ENCODE peak calls at places on chromosomes 11 and 22, in nine cellular contexts. H is K562, C is hepatocyte, A is PC-3, B is A549, F is Peyer's patch, W is cardiac muscle cell, Q is heart right ventricle, P is left lung. J is an unnamed sample.
A peak's percentile ranks its signal among the peaks of the same experiment; 100 is the strongest.

GRCh38 chr11:40241524-40242037 is 1217.9 kb downstream of the LRRC4C start:
- DNase-seq in H (no peak), C (peak; percentile 15), A (no peak), B (no peak), F (no peak), W (peak; percentile 0), Q (peak; percentile 3), P (no peak), J (no peak)

GRCh38 chr11:72773291-72773690 is 20.6 kb downstream of the STARD10 start:
- DNase-seq in H (peak; percentile 54), C (peak; percentile 82), A (peak; percentile 44), B (no peak), F (no peak), W (peak; percentile 86), Q (peak; percentile 48), P (no peak), J (no peak)

GRCh38 chr11:42631223-42631843 is 680.5 kb upstream of the API5 start:
- DNase-seq in H (no peak), C (peak; percentile 56), A (peak; percentile 65), B (no peak), F (no peak), W (peak; percentile 34), Q (no peak), P (no peak), J (no peak)

GRCh38 chr11:20000393-20001134 is 159.7 kb downstream of the DBX1 start:
- DNase-seq in H (no peak), C (peak; percentile 61), A (no peak), B (no peak), F (no peak), W (no peak), Q (peak; percentile 29), P (peak; percentile 51), J (no peak)

GRCh38 chr22:18033204-18033998 is 9.0 kb upstream of the MICAL3 start:
- DNase-seq in H (no peak), C (no peak), A (peak; percentile 17), B (no peak), F (no peak), W (peak; percentile 46), Q (no peak), P (no peak), J (no peak)

GRCh38 chr11:28343304-28344233 is 235.4 kb downstream of the METTL15 start:
- DNase-seq in H (peak; percentile 80), C (peak; percentile 15), A (peak; percentile 77), B (peak; percentile 24), F (no peak), W (peak; percentile 82), Q (no peak), P (peak; percentile 34), J (no peak)

GRCh38 chr11:57658023-57658361 is 430 bp downstream of the CLP1 start:
- DNase-seq in H (no peak), C (no peak), A (no peak), B (no peak), F (no peak), W (no peak), Q (no peak), P (no peak), J (no peak)

GRCh38 chr11:61639816-61640443 is 40.3 kb upstream of the DAGLA start:
- DNase-seq in H (peak; percentile 74), C (no peak), A (peak; percentile 72), B (no peak), F (no peak), W (peak; percentile 45), Q (no peak), P (no peak), J (no peak)

GRCh38 chr11:129323896-129324522 is 51.6 kb upstream of the BARX2 start:
- DNase-seq in H (no peak), C (peak; percentile 58), A (no peak), B (peak; percentile 14), F (no peak), W (peak; percentile 74), Q (peak; percentile 32), P (peak; percentile 65), J (no peak)

GRCh38 chr11:103450241-103450640 is 341.0 kb downstream of the DYNC2H1 start:
- DNase-seq in H (no peak), C (no peak), A (no peak), B (no peak), F (no peak), W (no peak), Q (no peak), P (no peak), J (no peak)

GRCh38 chr11:124946735-124947141 is 7.3 kb upstream of the CCDC15 start:
- DNase-seq in H (no peak), C (no peak), A (peak; percentile 24), B (no peak), F (no peak), W (no peak), Q (no peak), P (no peak), J (no peak)

GRCh38 chr22:32538516-32538915 is 63.9 kb downstream of the FBXO7 start:
- DNase-seq in H (no peak), C (no peak), A (no peak), B (no peak), F (no peak), W (no peak), Q (no peak), P (no peak), J (no peak)

GRCh38 chr22:39396156-39396796 is 3.3 kb upstream of the TAB1 start:
- DNase-seq in H (peak; percentile 39), C (no peak), A (no peak), B (no peak), F (no peak), W (peak; percentile 25), Q (no peak), P (no peak), J (no peak)

GRCh38 chr11:46293616-46294015 is 16.2 kb downstream of the CREB3L1 start:
- DNase-seq in H (peak; percentile 28), C (peak; percentile 34), A (peak; percentile 47), B (no peak), F (no peak), W (peak; percentile 80), Q (no peak), P (no peak), J (no peak)

GRCh38 chr11:109972939-109973338 is 120.3 kb upstream of the ZC3H12C start:
- DNase-seq in H (no peak), C (no peak), A (no peak), B (no peak), F (no peak), W (no peak), Q (no peak), P (no peak), J (no peak)

GRCh38 chr22:29040385-29041275 is 21.0 kb downstream of the C22orf31 start:
- DNase-seq in H (peak; percentile 77), C (peak; percentile 88), A (peak; percentile 64), B (no peak), F (no peak), W (peak; percentile 95), Q (peak; percentile 73), P (peak; percentile 55), J (no peak)

GRCh38 chr11:115918579-115918978 is 414.4 kb upstream of the CADM1 start:
- DNase-seq in H (no peak), C (no peak), A (no peak), B (no peak), F (no peak), W (no peak), Q (no peak), P (no peak), J (no peak)

GRCh38 chr11:27395556-27396258 is 32.7 kb upstream of the CCDC34 start:
- DNase-seq in H (no peak), C (peak; percentile 81), A (peak; percentile 65), B (peak; percentile 40), F (no peak), W (peak; percentile 55), Q (no peak), P (no peak), J (no peak)

GRCh38 chr11:38835986-38836385 is 2237.9 kb upstream of the RAG2 start:
- DNase-seq in H (no peak), C (no peak), A (no peak), B (no peak), F (no peak), W (no peak), Q (no peak), P (no peak), J (no peak)

GRCh38 chr11:104564921-104565580 is 333.2 kb downstream of the CASP12 start:
- DNase-seq in H (no peak), C (no peak), A (no peak), B (no peak), F (no peak), W (no peak), Q (no peak), P (peak; percentile 31), J (peak; percentile 54)
- TF ChIP-seq CTCF in H (no peak), C (no peak), A (no peak), B (no peak), F (no peak), W (no peak), Q (no peak), P (no peak), J (no peak)

GRCh38 chr11:75160328-75160757 is 9.4 kb downstream of the SLCO2B1 start:
- DNase-seq in H (no peak), C (no peak), A (no peak), B (no peak), F (no peak), W (no peak), Q (peak; percentile 50), P (no peak), J (no peak)
- H3K27ac ChIP-seq in H (no peak overlapping the region), C (peak overlapping the region; percentile 98), A (no peak overlapping the region), B (peak overlapping the region; percentile 1), F (peak overlapping the region; percentile 86), W (no peak overlapping the region), Q (peak overlapping the region; percentile 77), P (peak overlapping the region; percentile 70), J (peak overlapping the region; percentile 73)

GRCh38 chr22:20206709-20207215 is 55.9 kb upstream of the CCDC188 start:
- DNase-seq in H (peak; percentile 90), C (peak; percentile 45), A (no peak), B (no peak), F (peak; percentile 76), W (peak; percentile 27), Q (no peak), P (peak; percentile 66), J (peak; percentile 83)

GRCh38 chr22:20205464-20205963 is 54.7 kb upstream of the CCDC188 start:
- DNase-seq in H (no peak), C (no peak), A (no peak), B (no peak), F (no peak), W (no peak), Q (no peak), P (no peak), J (no peak)

GRCh38 chr22:20207277-20208025 is 56.6 kb upstream of the CCDC188 start:
- DNase-seq in H (no peak), C (no peak), A (no peak), B (no peak), F (no peak), W (no peak), Q (no peak), P (no peak), J (no peak)

GRCh38 chr22:20204821-20205220 is 54.0 kb upstream of the CCDC188 start:
- DNase-seq in H (no peak), C (peak; percentile 34), A (no peak), B (no peak), F (no peak), W (no peak), Q (no peak), P (no peak), J (no peak)

GRCh38 chr22:20205964-20206708 is 55.3 kb upstream of the CCDC188 start:
- DNase-seq in H (peak; percentile 99), C (peak; percentile 77), A (peak; percentile 48), B (peak; percentile 59), F (peak; percentile 79), W (peak; percentile 86), Q (peak; percentile 81), P (peak; percentile 74), J (peak; percentile 85)
- H3K4me1 ChIP-seq in H (peaks cover 83% of the 10 kb centered on the region), C (peaks cover 53% of the 10 kb centered on the region), A (peaks cover 14% of the 10 kb centered on the region), B (peaks cover 27% of the 10 kb centered on the region), F (peaks cover 6% of the 10 kb centered on the region), W (peaks cover 45% of the 10 kb centered on the region), Q (peaks cover 52% of the 10 kb centered on the region), P (peaks cover 40% of the 10 kb centered on the region), J (peaks cover 41% of the 10 kb centered on the region)

GRCh38 chr11:14306481-14306880 is 52.5 kb downstream of the RRAS2 start:
- DNase-seq in H (no peak), C (no peak), A (peak; percentile 30), B (no peak), F (no peak), W (no peak), Q (no peak), P (no peak), J (no peak)
- TF ChIP-seq CTCF in H (no peak), C (no peak), A (peak; percentile 41), B (no peak), F (no peak), W (no peak), Q (no peak), P (no peak), J (no peak)

J was measured in upper lobe of right lung.